ENCODE peak calls at places on chromosomes 2 and 18, in four cellular contexts. J, X, A and S are unnamed samples.

GRCh38 chr2:71471276-71471675 is 17.9 kb downstream of the DYSF start:
- DNase-seq in X (no peak), A (no peak), J (no peak), S (no peak)

GRCh38 chr2:191832668-191833067 is 14.2 kb downstream of the CAVIN2 start:
- DNase-seq in J (no peak), X (no peak), A (no peak), S (no peak)

GRCh38 chr2:149100739-149101699 is 62.5 kb downstream of the LYPD6B start:
- DNase-seq in A (no peak), J (no peak), X (no peak), S (no peak)

GRCh38 chr2:44758591-44758990 is 182.9 kb upstream of the SIX3 start:
- DNase-seq in X (no peak), J (no peak), A (no peak), S (no peak)

GRCh38 chr2:206096876-206097275 is 10.9 kb upstream of the INO80D start:
- DNase-seq in X (no peak), A (no peak), J (no peak), S (no peak)

GRCh38 chr2:70978388-70979357 is at the start of gene ANKRD53:
- DNase-seq in J (no peak), A (no peak), X (no peak), S (no peak)

GRCh38 chr2:212842544-212843185 is 304.1 kb upstream of the ERBB4 start:
- DNase-seq in A (no peak), X (no peak), J (no peak), S (no peak)

GRCh38 chr2:192127434-192127833 is 67.3 kb downstream of the TMEFF2 start:
- DNase-seq in J (no peak), A (no peak), X (no peak), S (no peak)

GRCh38 chr2:172554352-172555271 is 1.3 kb upstream of the PDK1 start:
- DNase-seq in X (no peak), J (no peak), A (no peak), S (no peak)

GRCh38 chr2:61434314-61434713 is 36.6 kb downstream of the USP34 start:
- DNase-seq in A (no peak), J (no peak), X (no peak), S (no peak)

GRCh38 chr2:9748586-9748985 is 94.7 kb upstream of the TAF1B start:
- DNase-seq in X (no peak), A (no peak), J (no peak), S (no peak)

GRCh38 chr2:240914645-240915525 is 8.7 kb downstream of the CROCC2 start:
- DNase-seq in A (no peak), J (no peak), X (no peak), S (no peak)

GRCh38 chr2:38666578-38666926 is 638 bp downstream of the GALM start:
- DNase-seq in J (peak), A (no peak), X (peak), S (no peak)

GRCh38 chr2:234967201-234967873 is 15.5 kb downstream of the SH3BP4 start:
- DNase-seq in J (no peak), A (no peak), X (no peak), S (no peak)

GRCh38 chr18:13269599-13270011 is 51.0 kb downstream of the LDLRAD4 start:
- DNase-seq in A (no peak), J (no peak), X (no peak), S (no peak)

GRCh38 chr2:127623388-127624320 is 22.3 kb upstream of the GPR17 start:
- DNase-seq in J (no peak), X (no peak), A (no peak), S (no peak)

GRCh38 chr2:235746257-235746934 is 252.6 kb downstream of the AGAP1 start:
- DNase-seq in J (peak), X (peak), A (no peak), S (peak)

GRCh38 chr2:162301151-162301804 is 17.2 kb downstream of the IFIH1 start:
- DNase-seq in J (peak), X (peak), A (no peak), S (peak)

GRCh38 chr18:32831781-32832180 is 59.0 kb upstream of the KLHL14 start:
- DNase-seq in J (no peak), A (no peak), X (no peak), S (no peak)

GRCh38 chr2:12560618-12561017 is 156.1 kb upstream of the TRIB2 start:
- DNase-seq in J (no peak), A (no peak), X (no peak), S (no peak)

GRCh38 chr2:73403237-73403636 is 17.6 kb downstream of the ALMS1 start:
- DNase-seq in A (no peak), J (no peak), X (no peak), S (no peak)

GRCh38 chr2:28322887-28323483 is 69.7 kb upstream of the FOSL2 start:
- DNase-seq in X (no peak), J (no peak), A (no peak), S (no peak)

GRCh38 chr2:50650398-50650810 is 381.5 kb downstream of the NRXN1 start:
- DNase-seq in A (no peak), X (no peak), J (no peak), S (no peak)

GRCh38 chr2:163808406-163808805 is 72.6 kb upstream of the FIGN start:
- DNase-seq in X (no peak), J (no peak), A (no peak), S (no peak)

GRCh38 chr18:49863769-49864615 is 50.7 kb upstream of the ACAA2 start:
- DNase-seq in X (peak), A (no peak), J (no peak), S (no peak)

GRCh38 chr18:49865401-49865800 is 52.1 kb upstream of the ACAA2 start:
- DNase-seq in X (no peak), J (no peak), A (no peak), S (no peak)

GRCh38 chr18:49866680-49867079 is 53.3 kb upstream of the ACAA2 start:
- DNase-seq in A (no peak), J (no peak), X (no peak), S (no peak)

GRCh38 chr18:49874238-49874637 is 60.9 kb upstream of the ACAA2 start:
- DNase-seq in X (no peak), J (no peak), A (no peak), S (no peak)

DNA sequence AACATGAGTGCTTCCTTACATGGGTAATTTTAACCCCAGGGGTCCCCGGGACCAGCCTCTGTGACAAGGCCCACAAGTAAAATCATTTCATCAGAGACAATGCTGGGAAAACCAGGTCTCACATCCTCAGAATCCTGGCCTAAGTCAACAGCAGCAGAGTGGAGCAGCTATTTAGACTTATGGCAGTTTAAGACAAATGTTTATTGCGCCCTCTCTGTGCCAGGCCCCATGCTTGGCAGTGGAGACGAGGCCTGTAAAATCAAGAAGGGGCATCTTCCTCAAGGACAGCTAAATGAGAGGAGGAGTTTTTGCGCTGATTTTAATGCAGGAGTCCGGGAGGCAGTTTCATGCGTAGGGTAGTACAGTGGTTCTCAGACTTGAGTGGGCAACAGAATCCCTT is 56.0 kb upstream of the ACAA2 start:
- DNase-seq in A (no peak), X (no peak), J (no peak), S (no peak)
- TF ChIP-seq FOXK2 in A (no peak), X (no peak), J (no peak), S (no peak)

DNA sequence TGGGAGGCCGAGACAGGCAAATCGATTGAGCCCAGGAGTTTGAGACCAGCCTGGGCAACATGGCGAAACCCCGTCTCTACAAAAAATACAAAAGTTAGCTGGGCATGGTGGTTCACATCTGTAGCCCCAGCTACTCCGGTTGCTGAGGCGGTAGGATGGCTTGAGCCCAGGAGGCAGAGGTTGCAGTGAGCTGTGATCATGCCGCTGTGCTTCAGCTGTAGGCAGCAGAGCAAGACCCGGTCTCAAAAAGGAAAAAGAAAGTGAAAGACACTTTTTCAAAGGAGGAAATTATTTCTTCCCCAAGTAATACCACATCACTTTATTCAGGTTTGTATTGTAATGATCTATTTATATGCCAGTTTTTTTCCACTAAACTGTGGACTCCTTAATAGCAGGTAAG is 35.7 kb upstream of the TAF4B start:
- DNase-seq in A (peak), J (no peak), X (no peak), S (no peak)
- TF ChIP-seq FOXK2 in A (no peak), J (no peak), X (no peak), S (no peak)

GRCh38 chr2:112794131-112794733 is 9.9 kb upstream of the IL1A start:
- DNase-seq in X (peak), A (no peak), J (peak), S (no peak)
- TF ChIP-seq FOXK2 in X (peak), A (no peak), J (no peak), S (no peak)

GRCh38 chr18:21496277-21496835 is 104.1 kb downstream of the ESCO1 start:
- DNase-seq in X (no peak), A (no peak), J (peak), S (no peak)

GRCh38 chr18:21486905-21487437 is 113.5 kb downstream of the ESCO1 start:
- DNase-seq in A (no peak), X (no peak), J (no peak), S (no peak)

GRCh38 chr18:21489119-21489750 is 111.3 kb downstream of the ESCO1 start:
- DNase-seq in A (no peak), X (peak), J (peak), S (peak)

GRCh38 chr18:21489919-21490495 is 110.5 kb downstream of the ESCO1 start:
- DNase-seq in J (no peak), X (peak), A (no peak), S (no peak)

DNA sequence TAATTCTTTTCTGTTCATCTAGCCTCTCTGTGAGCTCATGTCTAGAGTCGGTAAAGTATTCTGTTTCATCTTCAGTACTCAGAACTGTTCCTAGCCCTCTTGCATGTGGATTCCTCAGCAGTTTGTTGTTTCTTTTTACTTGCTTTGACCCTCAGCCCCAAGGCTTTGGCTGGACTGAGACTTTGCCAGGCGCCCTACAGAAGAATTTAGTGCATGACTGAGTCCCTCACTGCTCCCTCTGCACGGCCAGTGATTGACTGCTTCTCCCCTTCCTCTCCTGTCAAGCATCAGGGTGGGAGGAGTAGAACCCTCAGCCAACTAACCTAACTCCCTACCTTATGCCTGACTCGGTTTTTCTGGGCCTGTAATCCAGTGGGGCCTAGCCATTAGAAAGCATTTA is 109.8 kb downstream of the ESCO1 start:
- DNase-seq in A (no peak), X (no peak), J (no peak), S (no peak)
- TF ChIP-seq FOXK2 in A (no peak), X (no peak), J (no peak), S (no peak)

DNA sequence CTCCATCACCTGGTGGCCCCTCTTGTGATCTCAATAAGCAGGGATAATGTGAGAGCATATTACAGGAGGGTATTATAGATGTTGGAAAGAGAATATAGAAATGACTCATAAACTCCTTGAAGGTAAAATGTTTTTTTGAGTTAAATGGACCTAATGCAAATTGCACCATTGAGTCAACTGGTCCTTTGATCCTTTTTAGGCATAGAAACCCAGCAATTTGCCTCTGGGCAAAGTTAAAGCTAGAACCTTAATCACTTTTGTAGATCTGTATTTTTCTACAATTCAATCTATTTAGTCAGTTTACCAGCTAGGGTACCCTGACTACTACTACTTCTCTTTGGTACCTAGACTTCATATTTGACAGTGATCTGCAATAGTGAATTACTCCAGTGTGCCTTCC is 71.8 kb upstream of the RNF152 start:
- DNase-seq in X (no peak), J (no peak), A (no peak), S (no peak)
- TF ChIP-seq FOXK2 in X (no peak), J (no peak), A (no peak), S (no peak)

GRCh38 chr18:48934708-48935432 is 15.9 kb downstream of the SMAD7 start:
- DNase-seq in A (peak), X (no peak), J (no peak), S (no peak)

GRCh38 chr18:48934400-48934707 is 16.4 kb downstream of the SMAD7 start:
- DNase-seq in X (no peak), A (no peak), J (no peak), S (no peak)

GRCh38 chr18:48932822-48933510 is 17.8 kb downstream of the SMAD7 start:
- DNase-seq in X (peak), A (no peak), J (no peak), S (no peak)

GRCh38 chr18:48932462-48932818 is 18.3 kb downstream of the SMAD7 start:
- DNase-seq in X (no peak), J (no peak), A (no peak), S (no peak)

GRCh38 chr18:48933578-48934399 is 17.0 kb downstream of the SMAD7 start:
- DNase-seq in X (peak), A (no peak), J (no peak), S (no peak)
- TF ChIP-seq FOXK2 in X (no peak), A (no peak), J (no peak), S (no peak)

GRCh38 chr2:219272351-219272750 is 6.8 kb upstream of the DNAJB2 start:
- DNase-seq in J (no peak), A (no peak), X (no peak), S (no peak)

GRCh38 chr2:219271021-219271420 is 8.1 kb upstream of the DNAJB2 start:
- DNase-seq in J (no peak), X (no peak), A (no peak), S (no peak)

GRCh38 chr2:219273887-219274391 is 5.2 kb upstream of the DNAJB2 start:
- DNase-seq in X (no peak), A (no peak), J (no peak), S (no peak)

GRCh38 chr2:219274392-219274921 is 4.7 kb upstream of the DNAJB2 start:
- DNase-seq in X (no peak), A (no peak), J (peak), S (no peak)

DNA sequence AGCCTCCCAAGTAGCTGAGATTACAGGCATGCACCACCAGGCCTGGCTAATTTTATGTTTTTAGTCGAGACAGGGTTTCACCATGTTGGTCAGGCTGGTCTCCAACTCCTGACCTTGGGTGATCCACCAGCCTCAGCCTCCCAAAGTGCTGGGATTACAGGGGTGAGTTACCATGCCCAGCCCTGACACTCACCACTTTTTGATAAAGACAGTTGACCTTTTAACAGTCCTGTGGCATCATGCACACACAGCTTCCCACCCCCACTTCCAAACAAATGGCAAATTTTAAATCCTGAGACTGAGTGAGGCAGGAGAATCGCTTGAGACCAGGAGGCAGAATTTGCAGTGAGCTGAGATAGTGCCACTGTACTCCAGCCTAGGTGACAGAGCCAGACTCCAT is 6.2 kb upstream of the DNAJB2 start:
- DNase-seq in A (no peak), X (no peak), J (no peak), S (no peak)
- TF ChIP-seq FOXK2 in A (no peak), X (no peak), J (no peak), S (no peak)

DNA sequence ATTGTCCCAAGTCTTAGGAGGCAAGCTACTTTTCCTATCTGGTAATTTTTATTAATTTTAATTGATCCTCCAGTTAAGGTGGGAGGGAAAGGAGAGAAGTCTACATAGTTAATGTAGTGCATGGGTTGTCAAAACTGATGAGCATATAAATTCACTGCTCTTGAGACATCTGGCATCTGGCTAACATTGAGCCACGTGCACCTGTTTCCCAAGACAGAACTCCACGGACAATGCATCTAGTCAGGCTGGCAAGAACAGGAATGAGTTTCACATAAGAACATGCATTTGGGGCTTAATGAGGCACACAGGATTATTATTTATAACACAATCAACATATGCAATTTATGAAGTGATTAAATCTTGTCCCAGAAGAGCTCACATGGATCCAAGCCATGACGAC is 16.2 kb upstream of the RAB1A start:
- DNase-seq in J (no peak), X (no peak), A (no peak), S (no peak)
- TF ChIP-seq FOXK2 in J (no peak), X (no peak), A (no peak), S (no peak)

DNA sequence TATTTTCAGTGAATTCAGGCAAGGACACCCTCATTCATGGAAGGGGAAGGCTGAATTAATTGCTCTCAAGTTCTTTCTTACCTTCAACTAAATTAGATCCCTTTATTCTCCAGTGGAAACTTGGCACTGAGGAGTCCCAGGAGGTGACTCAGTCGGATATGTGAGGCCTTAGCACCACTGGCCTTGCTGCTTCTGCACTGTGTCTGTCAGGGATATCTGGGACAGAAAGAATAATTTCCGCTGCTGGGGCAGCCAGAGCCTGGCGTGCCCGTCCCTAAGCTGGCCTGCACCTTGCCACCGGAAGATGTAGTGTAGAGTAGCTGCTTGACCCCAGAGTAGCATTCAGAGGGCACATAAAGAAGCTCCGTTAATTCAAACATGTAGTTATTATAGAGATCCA is 53.4 kb downstream of the LIMS1 start:
- DNase-seq in J (no peak), A (no peak), X (no peak), S (no peak)
- TF ChIP-seq FOXK2 in J (no peak), A (no peak), X (no peak), S (no peak)

DNA sequence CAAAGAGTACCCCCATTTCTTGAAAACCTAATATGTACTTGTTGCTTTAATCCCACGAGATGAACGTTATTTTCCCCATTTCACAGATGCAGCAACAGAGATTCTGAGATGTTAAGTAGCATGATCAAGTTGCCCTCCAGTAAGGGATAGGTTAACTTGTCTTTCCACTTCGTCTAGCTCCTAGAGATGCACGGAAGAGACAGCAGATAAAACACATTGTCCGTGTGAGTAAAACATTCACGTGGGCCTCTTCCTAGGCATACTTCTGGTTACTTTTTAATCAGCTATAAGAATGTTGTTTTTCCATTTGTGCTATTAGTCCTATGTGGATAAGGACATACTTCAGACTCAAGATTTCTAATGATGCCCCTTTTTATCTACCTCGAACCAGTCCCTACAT is 1.2 kb upstream of the ARHGAP28 start:
- DNase-seq in X (no peak), A (no peak), J (no peak), S (no peak)
- TF ChIP-seq FOXK2 in X (no peak), A (no peak), J (no peak), S (no peak)